ENCODE peak calls at places on chromosome 5, in five cellular contexts. Q is mesothelial cell of epicardium, P is right lobe of liver, K is neural progenitor cell, O is D721Med. N is an unnamed sample.

GRCh38 chr5:167392252-167392651 is 899.2 kb upstream of the WWC1 start:
- DNase-seq in Q (no peak), P (no peak), K (peak), O (no peak), N (no peak)

GRCh38 chr5:27011274-27011673 is 27.1 kb downstream of the CDH9 start:
- DNase-seq in Q (no peak), P (no peak), K (no peak), O (no peak), N (no peak)

GRCh38 chr5:154749496-154749895 is 5.7 kb upstream of the LARP1 start:
- DNase-seq in Q (no peak), P (no peak), K (no peak), O (no peak), N (no peak)

GRCh38 chr5:172932313-172933017 is 26.8 kb upstream of the RPL26L1 start:
- DNase-seq in Q (peak), P (peak), K (peak), O (peak), N (peak)

GRCh38 chr5:165149439-165149838 is 1644.0 kb downstream of the MAT2B start:
- DNase-seq in Q (no peak), P (no peak), K (peak), O (no peak), N (no peak)

GRCh38 chr5:25489834-25490538 is 845.2 kb upstream of the CDH10 start:
- DNase-seq in Q (no peak), P (no peak), K (no peak), O (no peak), N (no peak)

GRCh38 chr5:27403248-27403882 is 365.0 kb upstream of the CDH9 start:
- DNase-seq in Q (no peak), P (no peak), K (no peak), O (no peak), N (no peak)

GRCh38 chr5:79886940-79887339 is 104.1 kb downstream of the MTX3 start:
- DNase-seq in Q (no peak), P (no peak), K (no peak), O (no peak), N (no peak)

GRCh38 chr5:80406980-80407734 is 707 bp upstream of the ZFYVE16 start:
- DNase-seq in Q (no peak), P (peak), K (no peak), O (no peak), N (no peak)

GRCh38 chr5:175494271-175495183 is 16.2 kb downstream of the SFXN1 start:
- DNase-seq in Q (no peak), P (no peak), K (no peak), O (no peak), N (no peak)

GRCh38 chr5:147432323-147432722 is 77.5 kb downstream of the DPYSL3 start:
- DNase-seq in Q (no peak), P (no peak), K (no peak), O (no peak), N (no peak)

GRCh38 chr5:8226148-8226547 is 357.2 kb downstream of the MTRR start:
- DNase-seq in Q (no peak), P (no peak), K (no peak), O (no peak), N (no peak)

GRCh38 chr5:173330856-173331206 is 2.6 kb upstream of the STC2 start:
- DNase-seq in Q (no peak), P (no peak), K (no peak), O (no peak), N (no peak)

GRCh38 chr5:141393267-141393666 is 834 bp downstream of the PCDHGA8 start:
- DNase-seq in Q (no peak), P (no peak), K (no peak), O (no peak), N (no peak)

GRCh38 chr5:81971086-81971693 is 633 bp upstream of the ATG10 start:
- DNase-seq in Q (no peak), P (no peak), K (peak), O (no peak), N (no peak)

GRCh38 chr5:159458217-159458711 is 128.0 kb upstream of the IL12B start:
- DNase-seq in Q (no peak), P (no peak), K (no peak), O (no peak), N (no peak)

GRCh38 chr5:68383888-68384310 is 168.3 kb downstream of the PIK3R1 start:
- DNase-seq in Q (no peak), P (no peak), K (no peak), O (no peak), N (no peak)

DNA sequence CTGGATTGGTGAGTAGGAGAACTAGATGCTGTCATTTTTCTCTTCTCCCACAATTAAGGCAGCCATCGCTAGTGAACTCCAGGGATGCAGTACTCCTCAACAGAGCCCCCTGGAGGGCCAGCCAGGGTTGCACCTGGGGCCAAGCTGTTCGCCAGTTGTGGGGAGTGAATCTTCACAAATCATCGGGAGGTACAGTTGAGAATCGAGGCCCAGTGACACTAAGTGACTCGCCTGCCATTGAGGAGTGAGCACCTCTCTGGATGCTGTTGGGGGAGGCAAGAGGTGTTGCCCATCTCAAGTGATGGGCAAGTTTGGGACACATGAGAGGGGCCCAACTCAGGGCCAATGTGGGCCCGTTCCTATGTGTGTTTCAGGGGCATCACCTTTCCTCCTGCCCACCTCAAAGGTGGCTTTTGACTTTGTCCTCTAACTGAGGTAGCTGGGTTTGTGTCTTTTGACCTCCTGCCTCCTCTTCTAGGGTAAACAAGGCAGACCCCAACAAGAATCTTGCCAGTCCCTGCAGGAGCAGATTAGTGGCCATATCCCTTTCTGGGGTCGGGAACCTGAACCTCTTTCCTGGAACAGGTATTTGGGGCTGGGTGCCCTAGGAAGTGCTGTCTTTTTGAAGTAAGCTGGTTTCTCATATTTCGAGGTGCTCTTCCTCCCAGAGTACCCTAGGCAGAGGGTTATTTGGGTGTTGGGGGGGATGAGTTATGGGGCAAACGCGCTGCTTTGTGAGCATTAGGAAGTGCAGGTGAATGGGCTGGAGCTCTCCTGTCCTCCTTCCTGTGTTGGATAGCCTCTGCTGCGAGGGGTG is 181.2 kb downstream of the MACROH2A1 start:
- DNase-seq in Q (no peak), P (peak), K (peak), O (no peak), N (peak)
- TF ChIP-seq CTCF in Q (no peak), P (no peak), K (peak), O (no peak), N (peak)

DNA sequence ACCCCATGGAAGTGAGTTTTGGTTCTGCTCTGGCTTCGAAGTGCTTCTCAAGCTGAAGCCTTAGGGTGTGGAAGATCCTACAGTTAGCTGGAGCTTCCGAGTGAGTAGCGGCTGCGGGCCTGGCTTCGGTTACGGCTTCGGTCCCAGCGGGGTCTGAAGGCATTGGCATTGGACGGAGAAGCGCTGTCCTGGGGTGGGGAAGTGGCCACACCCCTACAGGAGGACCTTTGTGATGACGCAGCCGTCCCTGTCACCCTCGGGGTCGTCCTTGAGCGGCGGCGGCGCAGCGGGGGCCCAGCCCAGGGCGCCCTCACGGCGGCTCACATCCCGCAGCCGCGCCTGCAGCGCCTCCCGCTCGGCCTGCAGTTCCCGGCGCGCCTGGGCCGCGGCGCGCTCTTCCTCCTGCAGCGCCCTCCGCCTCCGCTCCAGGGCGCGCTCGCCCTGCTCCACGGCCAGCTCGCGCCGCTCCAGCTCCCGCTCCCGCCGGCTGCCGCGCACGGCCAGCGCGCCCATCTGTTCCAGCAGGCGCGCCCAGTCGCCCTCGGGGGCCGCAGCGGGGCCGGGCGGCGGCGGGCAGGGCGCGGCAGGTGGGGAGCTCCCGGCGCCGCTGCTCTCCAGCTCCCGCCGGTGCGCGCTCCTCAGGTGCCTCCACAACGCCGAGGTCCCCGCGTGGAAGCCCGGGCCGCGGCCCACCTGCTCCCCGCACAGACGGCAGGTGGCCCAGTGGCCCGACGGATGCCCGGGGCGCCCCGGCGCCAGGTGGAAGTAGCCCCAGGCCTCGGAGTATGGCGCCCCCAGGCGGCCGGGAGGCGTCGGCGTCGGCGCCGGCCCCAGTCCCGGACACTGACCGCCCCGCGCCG is 9.9 kb downstream of the ZBED3 start:
- DNase-seq in Q (peak), P (peak), K (peak), O (peak), N (peak)
- TF ChIP-seq CTCF in Q (peak), P (peak), K (peak), O (peak), N (peak)

DNA sequence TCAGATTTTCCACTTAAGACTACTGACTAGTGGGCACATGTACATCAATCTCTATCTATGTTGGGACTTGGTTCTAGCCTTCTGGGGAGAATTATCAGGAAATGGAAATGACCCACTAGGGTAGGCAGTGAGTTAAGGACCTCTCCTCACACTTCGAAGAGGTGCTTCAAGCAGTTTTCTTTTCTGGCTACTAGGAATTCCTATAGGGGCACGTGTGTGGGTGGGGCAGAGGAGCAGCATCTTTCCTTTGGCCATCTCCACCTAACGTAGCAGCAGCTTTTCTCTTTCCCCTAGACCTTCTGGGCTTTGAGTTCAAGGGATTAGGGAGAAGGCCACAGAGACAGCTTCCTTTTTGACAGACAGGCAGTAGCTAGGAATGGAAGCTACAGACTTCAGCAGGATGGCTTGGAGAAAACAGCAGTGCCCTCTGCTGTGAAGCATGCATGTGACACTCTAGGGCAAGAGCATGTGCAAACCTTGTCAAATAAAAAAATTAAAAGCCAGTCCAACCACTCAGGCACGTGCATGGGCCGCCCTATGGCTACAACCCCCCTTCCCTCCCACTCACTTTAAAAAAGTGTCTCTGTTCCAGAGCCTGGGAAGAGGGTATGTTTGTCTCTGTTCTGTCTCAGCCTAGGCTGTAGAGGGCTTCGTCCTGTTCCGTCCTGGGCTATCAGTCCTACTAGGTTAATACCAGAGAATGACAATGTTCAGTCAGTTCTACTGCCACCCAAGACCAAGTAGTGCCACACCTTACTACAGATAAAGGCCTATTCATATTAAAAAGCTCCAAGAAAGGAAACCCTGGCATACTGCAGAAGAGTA is 8.7 kb upstream of the GFRA3 start:
- DNase-seq in Q (peak), P (peak), K (peak), O (no peak), N (no peak)
- TF ChIP-seq CTCF in Q (peak), P (peak), K (peak), O (peak), N (peak)

DNA sequence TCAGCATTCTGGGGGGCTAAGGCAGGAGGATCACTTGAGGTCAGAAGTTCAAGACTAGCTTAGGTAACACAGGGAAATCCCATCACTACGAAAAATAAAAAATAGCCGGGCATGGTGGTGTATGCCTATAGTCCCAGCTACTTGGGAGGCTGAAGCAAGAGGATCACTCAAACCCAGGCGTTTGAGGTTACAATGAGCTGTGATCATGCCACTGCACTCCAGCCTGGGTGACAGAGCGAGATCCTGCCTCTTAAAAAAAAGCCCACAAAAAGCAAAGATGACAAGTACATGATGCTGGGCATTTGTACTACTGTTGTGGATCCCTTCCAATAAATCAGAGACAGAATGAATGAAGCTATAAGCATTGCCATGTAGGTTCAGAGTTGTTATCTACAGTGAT is 320.1 kb upstream of the PANK3 start:
- DNase-seq in Q (no peak), P (no peak), K (no peak), O (no peak), N (no peak)
- TF ChIP-seq CTCF in Q (no peak), P (no peak), K (no peak), O (no peak), N (no peak)

DNA sequence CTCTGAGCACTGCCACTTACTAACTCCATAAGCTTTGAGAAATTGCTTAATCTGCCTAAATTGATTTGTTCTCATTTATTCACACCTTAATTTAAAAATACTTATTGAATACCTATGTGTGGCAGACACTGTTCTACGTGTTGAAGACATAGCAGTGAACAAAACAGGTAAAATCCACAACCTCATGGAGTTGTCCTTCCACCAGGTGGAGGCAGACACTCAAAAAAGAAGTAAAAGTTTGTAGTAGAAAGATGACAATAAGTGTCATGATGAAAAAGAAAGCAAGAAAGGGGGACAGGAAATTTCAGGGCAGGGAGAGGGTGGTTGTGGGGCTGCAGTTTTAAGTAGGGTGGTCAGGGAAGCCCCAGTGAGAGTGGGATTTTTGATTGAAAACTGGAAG is 94.9 kb downstream of the SREK1 start:
- DNase-seq in Q (no peak), P (no peak), K (peak), O (no peak), N (no peak)
- TF ChIP-seq CTCF in Q (no peak), P (peak), K (peak), O (peak), N (peak)

GRCh38 chr5:133050500-133050899 is 1.3 kb upstream of the HSPA4 start:
- DNase-seq in Q (no peak), P (no peak), K (no peak), O (no peak), N (no peak)
- TF ChIP-seq CTCF in Q (no peak), P (no peak), K (no peak), O (no peak), N (no peak)

DNA sequence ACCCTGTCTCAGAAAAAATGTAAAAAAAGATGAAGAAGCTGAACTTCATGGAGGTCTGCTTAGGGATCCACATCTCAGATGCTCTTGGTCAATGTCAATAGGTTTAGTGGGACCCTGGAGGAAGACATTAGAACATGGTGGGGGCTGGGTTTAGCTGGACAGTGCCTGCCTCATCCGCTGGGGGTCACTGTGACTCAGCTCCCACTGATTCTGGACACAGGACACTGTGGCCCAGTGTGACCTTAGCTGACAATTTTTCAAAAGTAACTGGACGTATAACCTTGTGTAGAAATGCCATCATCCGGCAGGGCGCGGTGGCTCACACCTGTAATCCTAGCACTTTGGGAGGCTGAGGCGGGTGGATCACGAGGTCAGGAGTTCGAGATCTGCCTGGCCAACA is 7.3 kb upstream of the HNRNPAB start:
- DNase-seq in Q (no peak), P (peak), K (no peak), O (no peak), N (no peak)
- TF ChIP-seq CTCF in Q (no peak), P (peak), K (peak), O (no peak), N (peak)

N was measured in type B pancreatic cell.